ENCODE peak calls at places on chromosomes 13 and 19, in ten cellular contexts. G is psoas muscle, P is colonic mucosa, H is GM23338, R is HFF-Myc, S is tibial artery, M is pancreas, N is aorta, F is PC-3, W is spleen. L is an unnamed sample.

GRCh38 chr19:15199652-15200574 is 882 bp downstream of the NOTCH3 start:
- DNase-seq in G (no peak), P (no peak), H (peak), R (no peak), S (peak), M (peak), N (peak), F (peak), W (no peak), L (peak)

GRCh38 chr13:110757296-110757695 is 43.8 kb downstream of the ING1 start:
- DNase-seq in G (no peak), P (no peak), H (peak), R (no peak), S (no peak), M (no peak), N (no peak), F (no peak), W (no peak), L (no peak)

GRCh38 chr13:20814224-20814910 is 40.6 kb upstream of the EEF1AKMT1 start:
- DNase-seq in G (peak), P (peak), H (no peak), R (peak), S (peak), M (peak), N (peak), F (peak), W (no peak), L (no peak)

GRCh38 chr13:26585136-26585535 is 27.7 kb downstream of the WASF3 start:
- DNase-seq in G (no peak), P (no peak), H (no peak), R (no peak), S (no peak), M (no peak), N (no peak), F (no peak), W (no peak), L (no peak)

GRCh38 chr13:112616586-112617381 is 28.8 kb upstream of the TUBGCP3 start:
- DNase-seq in G (no peak), P (peak), H (peak), R (no peak), S (no peak), M (no peak), N (no peak), F (peak), W (peak), L (peak)

GRCh38 chr13:101490400-101491015 is 38.0 kb downstream of the ITGBL1 start:
- DNase-seq in G (no peak), P (no peak), H (no peak), R (no peak), S (no peak), M (no peak), N (no peak), F (peak), W (no peak), L (no peak)

GRCh38 chr13:106374631-106375030 is 160.8 kb downstream of the EFNB2 start:
- DNase-seq in G (no peak), P (no peak), H (no peak), R (no peak), S (no peak), M (no peak), N (no peak), F (no peak), W (no peak), L (no peak)

GRCh38 chr19:46610851-46611770 is 10.0 kb downstream of the CALM3 start:
- DNase-seq in G (no peak), P (no peak), H (no peak), R (no peak), S (no peak), M (peak), N (peak), F (no peak), W (peak), L (peak)

GRCh38 chr13:66048888-66049287 is 1181.2 kb downstream of the PCDH9 start:
- DNase-seq in G (no peak), P (no peak), H (no peak), R (no peak), S (no peak), M (no peak), N (no peak), F (no peak), W (no peak), L (no peak)

GRCh38 chr19:37114001-37114400 is 35.8 kb downstream of the ZNF420 start:
- DNase-seq in G (no peak), P (no peak), H (peak), R (no peak), S (no peak), M (no peak), N (no peak), F (no peak), W (no peak), L (no peak)

GRCh38 chr13:34459856-34460255 is 482.2 kb upstream of the NBEA start:
- DNase-seq in G (no peak), P (no peak), H (no peak), R (no peak), S (no peak), M (no peak), N (no peak), F (no peak), W (no peak), L (no peak)

GRCh38 chr13:75181906-75182305 is 300.1 kb downstream of the TBC1D4 start:
- DNase-seq in G (no peak), P (no peak), H (no peak), R (no peak), S (no peak), M (no peak), N (no peak), F (peak), W (no peak), L (no peak)

GRCh38 chr19:18460900-18461299 is 23.0 kb upstream of the ISYNA1 start:
- DNase-seq in G (no peak), P (no peak), H (no peak), R (no peak), S (no peak), M (no peak), N (no peak), F (no peak), W (peak), L (no peak)

GRCh38 chr13:103931885-103932284 is 865.7 kb upstream of the SLC10A2 start:
- DNase-seq in G (no peak), P (no peak), H (no peak), R (no peak), S (no peak), M (no peak), N (no peak), F (no peak), W (no peak), L (no peak)

GRCh38 chr19:54633401-54633800 is 3.1 kb downstream of the LILRB1 start:
- DNase-seq in G (no peak), P (no peak), H (no peak), R (no peak), S (no peak), M (no peak), N (no peak), F (no peak), W (no peak), L (no peak)

GRCh38 chr19:18698321-18699167 is 15.1 kb downstream of the CRTC1 start:
- DNase-seq in G (no peak), P (no peak), H (no peak), R (no peak), S (no peak), M (no peak), N (no peak), F (peak), W (no peak), L (no peak)

GRCh38 chr19:35727956-35728706 is 10.3 kb downstream of the KMT2B start:
- DNase-seq in G (no peak), P (no peak), H (no peak), R (no peak), S (no peak), M (peak), N (no peak), F (no peak), W (no peak), L (no peak)

GRCh38 chr19:723247-723646 is 14.5 kb downstream of the PALM start:
- DNase-seq in G (no peak), P (no peak), H (no peak), R (no peak), S (no peak), M (no peak), N (peak), F (no peak), W (no peak), L (peak)

GRCh38 chr19:51122112-51122981 is 2.4 kb upstream of the SIGLEC9 start:
- DNase-seq in G (no peak), P (no peak), H (no peak), R (no peak), S (no peak), M (no peak), N (no peak), F (no peak), W (peak), L (no peak)

GRCh38 chr13:98954313-98954712 is 23.6 kb downstream of the DOCK9 start:
- DNase-seq in G (no peak), P (no peak), H (peak), R (no peak), S (no peak), M (no peak), N (no peak), F (no peak), W (peak), L (peak)

GRCh38 chr19:10553943-10554381 is 10.3 kb downstream of the ATG4D start:
- DNase-seq in G (no peak), P (peak), H (no peak), R (no peak), S (no peak), M (peak), N (no peak), F (no peak), W (peak), L (peak)

GRCh38 chr19:18541258-18541991 is 1.9 kb downstream of the FKBP8 start:
- DNase-seq in G (peak), P (no peak), H (no peak), R (no peak), S (no peak), M (no peak), N (no peak), F (no peak), W (no peak), L (peak)

GRCh38 chr19:51440846-51441409 is 17.3 kb downstream of the SIGLEC8 start:
- DNase-seq in G (no peak), P (no peak), H (no peak), R (no peak), S (no peak), M (no peak), N (no peak), F (peak), W (peak), L (no peak)

GRCh38 chr19:18119243-18120105 is 21.9 kb downstream of the MAST3 start:
- DNase-seq in G (no peak), P (no peak), H (peak), R (no peak), S (no peak), M (no peak), N (no peak), F (no peak), W (peak), L (peak)

GRCh38 chr13:87259479-87260083 is 411.6 kb upstream of the SLITRK5 start:
- DNase-seq in G (no peak), P (no peak), H (peak), R (no peak), S (no peak), M (no peak), N (no peak), F (peak), W (no peak), L (peak)

GRCh38 chr19:35789978-35790944 is 14.9 kb downstream of the ARHGAP33 start:
- DNase-seq in G (no peak), P (no peak), H (no peak), R (no peak), S (no peak), M (peak), N (no peak), F (no peak), W (no peak), L (peak)

GRCh38 chr19:40264314-40265054 is 20.7 kb downstream of the AKT2 start:
- DNase-seq in G (no peak), P (no peak), H (peak), R (no peak), S (no peak), M (peak), N (no peak), F (no peak), W (no peak), L (no peak)

GRCh38 chr13:46983881-46984280 is 87.0 kb upstream of the HTR2A start:
- DNase-seq in G (no peak), P (no peak), H (no peak), R (no peak), S (no peak), M (no peak), N (no peak), F (peak), W (no peak), L (no peak)

GRCh38 chr19:45424191-45425058 is 708 bp upstream of the ERCC1 start:
- DNase-seq in G (peak), P (peak), H (peak), R (peak), S (peak), M (no peak), N (peak), F (peak), W (peak), L (peak)

GRCh38 chr19:45418812-45419211 is 4.9 kb downstream of the ERCC1 start:
- DNase-seq in G (no peak), P (no peak), H (no peak), R (no peak), S (no peak), M (no peak), N (no peak), F (no peak), W (no peak), L (no peak)

GRCh38 chr13:46633416-46633815 is 80.4 kb downstream of the LRCH1 start:
- DNase-seq in G (no peak), P (no peak), H (no peak), R (peak), S (no peak), M (no peak), N (no peak), F (peak), W (no peak), L (no peak)

GRCh38 chr13:80389073-80390038 is 48.4 kb upstream of the SPRY2 start:
- DNase-seq in G (no peak), P (no peak), H (no peak), R (no peak), S (no peak), M (no peak), N (no peak), F (no peak), W (no peak), L (no peak)

GRCh38 chr19:49151339-49152217 is 3.6 kb downstream of the HRC start:
- DNase-seq in G (peak), P (peak), H (peak), R (no peak), S (no peak), M (peak), N (peak), F (peak), W (no peak), L (peak)

GRCh38 chr19:49506575-49507105 is 5.8 kb upstream of the FCGRT start:
- DNase-seq in G (peak), P (peak), H (peak), R (no peak), S (peak), M (peak), N (no peak), F (peak), W (peak), L (peak)

GRCh38 chr19:48635263-48635965 is 1.8 kb downstream of the DBP start:
- DNase-seq in G (peak), P (peak), H (peak), R (no peak), S (peak), M (peak), N (peak), F (peak), W (peak), L (peak)

GRCh38 chr13:43776680-43777079 is 10.1 kb downstream of the ENOX1 start:
- DNase-seq in G (no peak), P (no peak), H (peak), R (no peak), S (no peak), M (no peak), N (no peak), F (no peak), W (no peak), L (no peak)

DNA sequence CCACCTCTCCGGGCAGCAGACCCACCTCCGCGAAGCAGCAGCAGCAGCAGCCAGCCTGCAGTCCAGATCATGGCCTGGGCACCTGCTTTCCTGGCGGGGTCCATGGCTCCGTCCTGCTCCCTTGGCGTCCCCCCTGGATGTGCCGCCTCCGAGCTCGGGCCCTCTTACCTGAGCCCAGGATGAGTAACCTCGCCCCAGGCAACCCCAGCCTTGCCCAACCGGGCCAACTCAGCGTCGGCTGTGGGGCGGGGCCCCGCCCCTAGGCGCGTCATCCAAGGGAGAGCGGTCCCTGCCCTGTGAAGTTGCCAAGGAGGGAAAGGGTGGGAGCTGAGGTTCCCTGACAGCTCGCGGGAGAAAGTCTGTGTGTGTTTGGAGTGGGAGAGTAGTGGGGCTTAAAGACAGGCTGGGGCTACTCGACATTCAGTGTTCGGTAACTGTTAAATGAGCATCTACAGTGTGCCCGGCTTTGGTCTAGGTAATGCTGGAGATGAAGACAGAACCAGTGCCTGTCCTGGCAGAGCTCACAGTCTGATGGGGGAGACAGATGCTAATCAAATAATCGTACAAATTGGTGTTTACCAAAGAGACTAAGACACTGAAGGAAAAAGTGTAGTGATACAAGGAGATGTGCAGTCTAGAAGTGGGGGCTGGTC is at the start of gene LYPD3:
- DNase-seq in G (peak), P (peak), H (peak), R (no peak), S (no peak), M (peak), N (peak), F (peak), W (peak), L (peak)
- H3K4me3 ChIP-seq in G (peak), P (peak), H (peak), R (peak), S (peak), M (peak), N (no peak), F (peak), W (peak), L (peak)

GRCh38 chr19:6735181-6735891 is 2.0 kb downstream of the GPR108 start:
- DNase-seq in G (no peak), P (no peak), H (no peak), R (no peak), S (no peak), M (peak), N (no peak), F (no peak), W (no peak), L (peak)
- H3K4me3 ChIP-seq in G (no peak), P (no peak), H (peak), R (peak), S (no peak), M (no peak), N (no peak), F (peak), W (no peak), L (peak)

GRCh38 chr19:41328818-41329220 is 18.8 kb downstream of the CCDC97 start:
- DNase-seq in G (no peak), P (no peak), H (no peak), R (no peak), S (peak), M (no peak), N (no peak), F (no peak), W (no peak), L (no peak)

GRCh38 chr19:41325947-41326706 is 16.2 kb downstream of the CCDC97 start:
- DNase-seq in G (no peak), P (no peak), H (no peak), R (no peak), S (peak), M (no peak), N (no peak), F (peak), W (peak), L (peak)

GRCh38 chr19:41327076-41327475 is 17.1 kb downstream of the CCDC97 start:
- DNase-seq in G (no peak), P (no peak), H (no peak), R (no peak), S (no peak), M (no peak), N (no peak), F (no peak), W (no peak), L (no peak)

GRCh38 chr19:41328157-41328817 is 18.3 kb downstream of the CCDC97 start:
- DNase-seq in G (no peak), P (no peak), H (no peak), R (no peak), S (peak), M (no peak), N (no peak), F (no peak), W (peak), L (peak)

GRCh38 chr19:41327499-41328156 is 17.7 kb downstream of the CCDC97 start:
- DNase-seq in G (peak), P (peak), H (peak), R (no peak), S (peak), M (peak), N (peak), F (peak), W (peak), L (peak)
- H3K4me3 ChIP-seq in G (peak), P (peak), H (peak), R (no peak), S (peak), M (peak), N (no peak), F (peak), W (peak), L (peak)

GRCh38 chr19:6730941-6731670 is 6.3 kb downstream of the GPR108 start:
- DNase-seq in G (no peak), P (no peak), H (no peak), R (no peak), S (no peak), M (peak), N (no peak), F (no peak), W (no peak), L (no peak)

GRCh38 chr19:6730153-6730804 is 7.1 kb downstream of the GPR108 start:
- DNase-seq in G (no peak), P (peak), H (peak), R (no peak), S (no peak), M (peak), N (peak), F (no peak), W (no peak), L (peak)

GRCh38 chr19:6731822-6732221 is 5.6 kb downstream of the GPR108 start:
- DNase-seq in G (no peak), P (no peak), H (no peak), R (no peak), S (no peak), M (peak), N (no peak), F (no peak), W (no peak), L (peak)

GRCh38 chr19:6728346-6728745 is 7.9 kb upstream of the C3 start:
- DNase-seq in G (no peak), P (no peak), H (no peak), R (no peak), S (peak), M (peak), N (no peak), F (no peak), W (peak), L (no peak)

DNA sequence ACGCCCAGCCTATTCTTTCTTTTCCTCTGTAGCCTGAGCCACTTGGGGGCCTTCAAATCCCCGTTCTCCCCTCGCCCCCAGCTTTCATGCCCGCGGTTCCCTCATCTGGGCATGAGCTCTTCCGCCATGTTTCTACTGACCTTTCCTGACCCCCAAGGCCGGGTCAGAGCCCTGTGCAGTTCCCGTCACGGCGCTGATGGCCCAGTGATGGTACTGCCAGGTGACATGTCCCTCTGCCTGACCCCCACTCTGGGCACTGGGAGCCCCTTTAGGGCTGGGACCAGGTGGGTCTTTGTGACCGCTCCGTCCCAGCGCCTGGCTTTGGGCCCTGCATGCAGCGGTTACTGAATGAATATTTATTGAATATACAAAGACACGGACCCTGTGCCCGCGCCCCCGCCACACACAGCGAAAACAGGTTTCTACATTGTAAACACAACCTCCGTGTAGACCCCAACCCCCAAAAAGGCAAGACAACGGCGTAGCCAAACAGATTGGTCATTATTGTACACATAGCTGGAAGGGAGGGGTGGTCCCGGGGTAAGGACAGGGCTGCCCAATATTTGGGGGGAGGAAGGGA is 7.7 kb downstream of the GPR108 start:
- DNase-seq in G (no peak), P (no peak), H (no peak), R (no peak), S (no peak), M (peak), N (no peak), F (no peak), W (no peak), L (peak)
- H3K4me3 ChIP-seq in G (no peak), P (peak), H (peak), R (no peak), S (no peak), M (peak), N (no peak), F (no peak), W (no peak), L (peak)

L was measured in H7.